ENCODE peak calls at places on chromosome 17, in eight cellular contexts. C is GM12878, Y is psoas muscle, L is A549, X is Peyer's patch, Z is heart left ventricle, O is tibial nerve, F is astrocyte of the spinal cord. P is an unnamed sample.

GRCh38 chr17:74241434-74241833 is 28.1 kb downstream of the TTYH2 start:
- DNase-seq in C (no peak), L (no peak), X (no peak), Z (peak), F (no peak), Y (no peak), O (peak), P (no peak)

GRCh38 chr17:40949406-40949805 is 12.0 kb upstream of the KRT23 start:
- DNase-seq in L (no peak), Y (no peak), C (no peak), X (no peak), Z (no peak), O (no peak), F (no peak), P (no peak)

GRCh38 chr17:50947844-50948514 is 81.8 kb upstream of the TOB1 start:
- DNase-seq in C (no peak), Z (peak), Y (peak), L (peak), O (no peak), X (peak), F (no peak), P (no peak)

GRCh38 chr17:404703-405102 is 52.1 kb upstream of the RPH3AL start:
- DNase-seq in Z (no peak), Y (no peak), F (no peak), O (no peak), X (no peak), L (no peak), C (no peak), P (no peak)

GRCh38 chr17:68302066-68302564 is 10.8 kb downstream of the ARSG start:
- DNase-seq in O (peak), L (no peak), X (no peak), C (no peak), Y (no peak), F (peak), Z (no peak), P (no peak)

GRCh38 chr17:9050801-9051401 is 29.6 kb downstream of the NTN1 start:
- DNase-seq in L (peak), Z (no peak), Y (no peak), X (no peak), C (no peak), F (no peak), O (no peak), P (no peak)

GRCh38 chr17:1709403-1709891 is 730 bp downstream of the TLCD2 start:
- DNase-seq in C (no peak), L (peak), O (no peak), X (no peak), F (no peak), Y (peak), Z (no peak), P (no peak)

GRCh38 chr17:80859004-80859941 is 132.4 kb upstream of the CHMP6 start:
- DNase-seq in Z (peak), F (peak), O (peak), C (no peak), X (no peak), Y (peak), L (peak), P (no peak)

DNA sequence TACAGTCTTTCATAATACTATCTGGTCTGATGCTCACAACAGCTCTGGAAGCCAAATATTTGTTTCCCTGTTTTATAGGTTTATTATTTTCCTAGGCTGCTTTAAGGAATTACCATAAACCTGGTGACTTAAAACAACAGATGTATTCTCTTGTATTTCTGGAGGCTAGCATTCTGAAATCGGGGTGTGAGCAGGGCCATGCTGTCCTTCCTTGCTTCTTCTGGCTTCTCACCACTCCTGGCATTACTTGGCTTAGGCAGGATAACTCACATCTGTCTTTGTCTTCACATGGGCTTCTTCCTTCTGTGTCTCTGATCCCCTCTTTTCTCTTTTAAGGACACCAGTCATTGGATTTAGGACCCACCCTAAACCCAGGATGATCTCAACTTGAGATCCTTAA is 39.3 kb upstream of the TBX2 start:
- DNase-seq in F (no peak), X (no peak), C (no peak), Z (no peak), L (no peak), O (no peak), Y (no peak), P (no peak)
- TF ChIP-seq CTCF in F (no peak), X (no peak), C (no peak), Z (no peak), L (no peak), O (no peak), Y (no peak), P (no peak)

DNA sequence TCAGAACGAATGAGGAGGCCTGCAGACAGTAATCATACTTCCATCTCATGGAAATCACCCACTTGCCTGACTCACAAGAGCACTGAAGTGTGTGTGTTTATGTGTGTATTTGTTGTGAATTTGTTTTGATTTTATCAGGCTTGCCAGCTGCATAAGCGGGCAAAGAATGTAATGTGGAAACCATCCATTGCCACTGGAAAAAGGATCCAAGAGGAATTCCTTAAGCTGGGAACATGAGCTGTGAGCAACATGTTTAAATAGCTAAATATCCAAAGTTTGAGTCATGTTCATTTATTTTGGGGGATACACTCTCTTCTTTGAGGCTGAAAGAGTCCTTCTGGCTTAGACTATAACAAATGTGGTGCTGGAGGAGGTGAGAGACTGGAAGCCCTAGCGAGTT is 198.4 kb upstream of the TBX2 start:
- DNase-seq in O (no peak), Z (no peak), F (peak), X (no peak), C (no peak), L (peak), Y (no peak), P (no peak)
- H3K4me3 ChIP-seq in O (no peak), Z (no peak), F (no peak), X (no peak), C (no peak), L (peak), Y (no peak), P (no peak)

DNA sequence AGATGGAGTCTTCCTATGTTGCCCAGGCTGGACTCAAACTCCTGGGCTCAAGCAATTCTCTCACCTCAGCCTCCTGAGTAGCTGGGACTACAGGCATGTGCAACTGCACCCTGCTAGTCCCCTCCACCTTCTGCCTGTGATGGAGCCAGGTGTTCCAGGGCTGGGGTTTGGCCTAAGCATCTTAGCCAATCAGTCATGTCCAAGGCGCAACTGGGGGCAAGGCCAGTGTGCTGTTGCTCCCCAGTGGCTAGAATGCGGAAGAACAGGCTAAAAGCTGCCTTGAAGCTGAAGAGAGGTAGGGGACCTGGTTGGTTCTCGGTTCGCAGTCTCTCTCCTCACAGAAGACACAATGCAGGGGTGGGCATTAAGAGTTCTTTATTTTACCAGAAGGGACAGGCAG is 18.6 kb downstream of the FLOT2 start:
- DNase-seq in F (peak), Y (no peak), C (no peak), L (peak), Z (no peak), X (no peak), O (no peak), P (no peak)
- TF ChIP-seq CTCF in F (peak), Y (peak), C (peak), L (peak), Z (no peak), X (no peak), O (peak), P (peak)

GRCh38 chr17:4790705-4791088 is 1.9 kb downstream of the GLTPD2 start:
- DNase-seq in Y (peak), Z (no peak), F (no peak), X (no peak), C (no peak), O (no peak), L (no peak), P (no peak)
- H3K4me3 ChIP-seq in Y (peak), Z (peak), F (peak), X (peak), C (peak), O (peak), L (peak), P (peak)

GRCh38 chr17:4120332-4120731 is 22.5 kb downstream of the ZZEF1 start:
- DNase-seq in L (no peak), C (no peak), F (no peak), X (no peak), Y (no peak), O (no peak), Z (no peak), P (no peak)

GRCh38 chr17:4119299-4119698 is 23.5 kb downstream of the ZZEF1 start:
- DNase-seq in F (no peak), Z (no peak), Y (no peak), L (no peak), X (no peak), O (no peak), C (no peak), P (no peak)

GRCh38 chr17:4118095-4118743 is 24.6 kb downstream of the ZZEF1 start:
- DNase-seq in Z (no peak), O (no peak), X (no peak), L (no peak), F (no peak), Y (no peak), C (no peak), P (no peak)

DNA sequence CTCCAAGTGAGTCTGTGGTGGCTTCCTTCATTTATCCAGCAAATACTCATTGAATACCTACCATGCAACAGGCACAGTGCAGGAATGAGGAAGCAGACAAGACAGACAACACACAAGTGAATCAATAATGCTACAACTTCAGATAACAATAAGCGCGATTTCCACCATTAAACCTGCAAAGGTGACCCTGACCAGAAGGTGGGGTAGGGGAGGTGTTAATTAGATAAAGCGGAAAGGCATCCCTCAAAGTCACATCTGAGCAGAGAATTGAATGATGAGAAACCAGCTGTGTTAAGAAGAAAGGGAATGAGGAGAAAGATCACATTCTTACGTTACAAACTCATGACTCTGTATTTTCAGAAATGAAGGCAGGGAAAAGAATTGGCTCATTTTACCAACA is 26.3 kb downstream of the ZZEF1 start:
- DNase-seq in F (no peak), L (no peak), X (no peak), Y (no peak), Z (no peak), C (no peak), O (no peak), P (no peak)
- TF ChIP-seq CTCF in F (no peak), L (no peak), X (no peak), Y (no peak), Z (no peak), C (no peak), O (no peak), P (no peak)

DNA sequence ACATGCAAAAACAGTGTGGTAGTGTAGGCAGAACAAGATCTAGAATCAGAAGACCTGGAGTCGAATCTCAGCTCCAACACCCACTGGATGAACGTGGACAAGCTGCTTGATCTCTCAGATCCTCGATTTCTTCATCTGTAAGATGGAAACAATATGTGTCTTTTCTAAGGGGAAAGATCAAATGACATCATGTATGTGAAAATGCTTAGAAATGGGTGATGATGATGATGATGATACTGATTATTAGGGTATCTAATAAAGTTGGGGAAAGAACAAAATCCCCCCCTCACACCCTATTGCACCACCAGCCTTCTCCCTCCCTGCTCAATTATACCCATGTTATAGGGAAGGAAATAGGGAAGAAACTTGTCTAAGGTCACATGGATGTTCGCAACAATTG is 10.9 kb downstream of the DYNLL2 start:
- DNase-seq in X (no peak), O (no peak), Y (no peak), L (no peak), Z (no peak), C (no peak), F (no peak), P (no peak)
- H3K4me3 ChIP-seq in X (no peak), O (no peak), Y (no peak), L (no peak), Z (no peak), C (no peak), F (no peak), P (no peak)

GRCh38 chr17:38910325-38910724 is 15.1 kb upstream of the LASP1NB start:
- DNase-seq in Z (no peak), F (no peak), Y (peak), L (no peak), O (no peak), X (no peak), C (no peak), P (no peak)
- TF ChIP-seq CTCF in Z (no peak), F (no peak), Y (no peak), L (no peak), O (no peak), X (no peak), C (no peak), P (no peak)

GRCh38 chr17:55116440-55116914 is 147.9 kb downstream of the STXBP4 start:
- DNase-seq in C (no peak), Z (no peak), O (no peak), X (no peak), F (no peak), L (no peak), Y (no peak), P (no peak)

GRCh38 chr17:55114283-55114682 is 145.7 kb downstream of the STXBP4 start:
- DNase-seq in F (no peak), C (no peak), O (no peak), Y (no peak), Z (no peak), X (no peak), L (no peak), P (no peak)

GRCh38 chr17:55110521-55110920 is 142.0 kb downstream of the STXBP4 start:
- DNase-seq in Z (no peak), L (no peak), F (no peak), Y (no peak), C (no peak), O (no peak), X (no peak), P (no peak)
- H3K4me3 ChIP-seq in Z (no peak), L (no peak), F (no peak), Y (no peak), C (no peak), O (no peak), X (no peak), P (no peak)

GRCh38 chr17:63950940-63951907 is 19.1 kb upstream of the CD79B start:
- DNase-seq in Y (no peak), L (peak), C (no peak), X (peak), F (no peak), O (no peak), Z (no peak), P (no peak)
- TF ChIP-seq CTCF in Y (peak), L (peak), C (peak), X (peak), F (peak), O (peak), Z (no peak), P (peak)